ENCODE peak calls at places on chromosomes 12 and 14, in seven cellular contexts. One of them, this sample, is unnamed. For H3K4me1, the result is how much of the 10 kb centered on the place peaks cover.

GRCh38 chr14:55446127-55446736 is 5.8 kb upstream of the TBPL2 start:
- DNase-seq in neuronal stem cell: peak
- DNase-seq in IMR-90: peak
- DNase-seq in mesendoderm: peak
- DNase-seq in H1: no peak
- DNase-seq in trophoblast cell: peak
- DNase-seq in H9: peak
- DNase-seq in this sample: peak

GRCh38 chr12:88922816-88923215 is 342.5 kb upstream of the KITLG start:
- DNase-seq in H9: no peak
- DNase-seq in IMR-90: peak
- DNase-seq in mesendoderm: no peak
- DNase-seq in neuronal stem cell: no peak
- DNase-seq in trophoblast cell: no peak
- DNase-seq in H1: no peak
- DNase-seq in this sample: no peak

GRCh38 chr12:93686572-93687365 is 9.6 kb downstream of the CRADD start:
- DNase-seq in H1: no peak
- DNase-seq in H9: no peak
- DNase-seq in IMR-90: no peak
- DNase-seq in trophoblast cell: no peak
- DNase-seq in mesendoderm: no peak
- DNase-seq in neuronal stem cell: no peak
- DNase-seq in this sample: no peak

GRCh38 chr12:21828111-21828775 is 53.7 kb upstream of the KCNJ8 start:
- DNase-seq in trophoblast cell: no peak
- DNase-seq in IMR-90: peak
- DNase-seq in H9: no peak
- DNase-seq in mesendoderm: no peak
- DNase-seq in neuronal stem cell: no peak
- DNase-seq in H1: no peak
- DNase-seq in this sample: no peak

GRCh38 chr12:82963961-82964360 is 277.3 kb downstream of the TMTC2 start:
- DNase-seq in neuronal stem cell: no peak
- DNase-seq in H9: no peak
- DNase-seq in mesendoderm: peak
- DNase-seq in trophoblast cell: no peak
- DNase-seq in IMR-90: no peak
- DNase-seq in H1: no peak
- DNase-seq in this sample: no peak

GRCh38 chr14:72700338-72701231 is 193.3 kb downstream of the DPF3 start:
- DNase-seq in neuronal stem cell: no peak
- DNase-seq in H1: no peak
- DNase-seq in trophoblast cell: no peak
- DNase-seq in IMR-90: peak
- DNase-seq in mesendoderm: no peak
- DNase-seq in H9: no peak
- DNase-seq in this sample: no peak

GRCh38 chr12:94674835-94675234 is 24.5 kb upstream of the TMCC3 start:
- DNase-seq in mesendoderm: no peak
- DNase-seq in neuronal stem cell: no peak
- DNase-seq in trophoblast cell: no peak
- DNase-seq in H1: no peak
- DNase-seq in H9: no peak
- DNase-seq in IMR-90: no peak
- DNase-seq in this sample: no peak

GRCh38 chr12:101966496-101966895 is 89.1 kb downstream of the DRAM1 start:
- DNase-seq in mesendoderm: no peak
- DNase-seq in trophoblast cell: no peak
- DNase-seq in H9: no peak
- DNase-seq in H1: no peak
- DNase-seq in IMR-90: no peak
- DNase-seq in neuronal stem cell: no peak
- DNase-seq in this sample: no peak

GRCh38 chr12:1796515-1797010 is 23.8 kb upstream of the LRTM2 start:
- DNase-seq in trophoblast cell: no peak
- DNase-seq in mesendoderm: peak
- DNase-seq in H1: no peak
- DNase-seq in IMR-90: no peak
- DNase-seq in H9: peak
- DNase-seq in neuronal stem cell: no peak
- DNase-seq in this sample: no peak

GRCh38 chr12:85835810-85836715 is at the start of gene RASSF9:
- DNase-seq in neuronal stem cell: no peak
- DNase-seq in IMR-90: peak
- DNase-seq in H9: peak
- DNase-seq in trophoblast cell: no peak
- DNase-seq in mesendoderm: peak
- DNase-seq in H1: no peak
- DNase-seq in this sample: peak

GRCh38 chr14:104429291-104429861 is 150.2 kb upstream of the C14orf180 start:
- DNase-seq in trophoblast cell: no peak
- DNase-seq in H1: no peak
- DNase-seq in neuronal stem cell: no peak
- DNase-seq in mesendoderm: no peak
- DNase-seq in IMR-90: no peak
- DNase-seq in H9: peak
- DNase-seq in this sample: no peak

GRCh38 chr12:1530592-1531159 is 63.7 kb downstream of the FBXL14 start:
- DNase-seq in neuronal stem cell: no peak
- DNase-seq in H9: peak
- DNase-seq in trophoblast cell: no peak
- DNase-seq in H1: no peak
- DNase-seq in IMR-90: no peak
- DNase-seq in mesendoderm: no peak
- DNase-seq in this sample: no peak

GRCh38 chr12:92036771-92037453 is 108.7 kb downstream of the BTG1 start:
- DNase-seq in mesendoderm: no peak
- DNase-seq in H9: no peak
- DNase-seq in trophoblast cell: no peak
- DNase-seq in neuronal stem cell: no peak
- DNase-seq in H1: no peak
- DNase-seq in IMR-90: peak
- DNase-seq in this sample: peak

GRCh38 chr14:28609228-28609828 is 157.3 kb upstream of the FOXG1 start:
- DNase-seq in neuronal stem cell: peak
- DNase-seq in H9: peak
- DNase-seq in mesendoderm: peak
- DNase-seq in IMR-90: peak
- DNase-seq in H1: peak
- DNase-seq in trophoblast cell: peak
- DNase-seq in this sample: peak

GRCh38 chr14:91778217-91778616 is 46.3 kb upstream of the CATSPERB start:
- DNase-seq in trophoblast cell: no peak
- DNase-seq in IMR-90: peak
- DNase-seq in H9: no peak
- DNase-seq in H1: no peak
- DNase-seq in neuronal stem cell: no peak
- DNase-seq in mesendoderm: no peak
- DNase-seq in this sample: no peak

GRCh38 chr12:95197636-95198035 is 19.6 kb downstream of the FGD6 start:
- DNase-seq in trophoblast cell: no peak
- DNase-seq in H1: no peak
- DNase-seq in IMR-90: no peak
- DNase-seq in neuronal stem cell: no peak
- DNase-seq in H9: no peak
- DNase-seq in mesendoderm: no peak
- DNase-seq in this sample: no peak

GRCh38 chr12:25590021-25590721 is 37.1 kb upstream of the LMNTD1 start:
- DNase-seq in mesendoderm: no peak
- DNase-seq in neuronal stem cell: no peak
- DNase-seq in trophoblast cell: no peak
- DNase-seq in H9: no peak
- DNase-seq in H1: no peak
- DNase-seq in IMR-90: no peak
- DNase-seq in this sample: no peak

GRCh38 chr12:25797335-25797863 is 161.1 kb upstream of the RASSF8 start:
- DNase-seq in mesendoderm: no peak
- DNase-seq in trophoblast cell: no peak
- DNase-seq in H1: no peak
- DNase-seq in neuronal stem cell: no peak
- DNase-seq in H9: no peak
- DNase-seq in IMR-90: no peak
- DNase-seq in this sample: no peak

GRCh38 chr12:104243551-104243950 is 28.0 kb downstream of the TXNRD1 start:
- DNase-seq in mesendoderm: no peak
- DNase-seq in IMR-90: no peak
- DNase-seq in neuronal stem cell: no peak
- DNase-seq in trophoblast cell: no peak
- DNase-seq in H9: no peak
- DNase-seq in H1: no peak
- DNase-seq in this sample: no peak

GRCh38 chr14:77055981-77056380 is 27.5 kb upstream of the IRF2BPL start:
- DNase-seq in H1: no peak
- DNase-seq in trophoblast cell: no peak
- DNase-seq in H9: no peak
- DNase-seq in IMR-90: no peak
- DNase-seq in mesendoderm: no peak
- DNase-seq in neuronal stem cell: no peak
- DNase-seq in this sample: no peak

GRCh38 chr14:99179506-99179905 is 92.5 kb downstream of the BCL11B start:
- DNase-seq in H1: no peak
- DNase-seq in IMR-90: no peak
- DNase-seq in mesendoderm: no peak
- DNase-seq in trophoblast cell: no peak
- DNase-seq in neuronal stem cell: no peak
- DNase-seq in H9: no peak
- DNase-seq in this sample: no peak

GRCh38 chr14:106530423-106531107 is 1004.2 kb downstream of the TMEM121 start:
- DNase-seq in mesendoderm: peak
- DNase-seq in trophoblast cell: no peak
- DNase-seq in IMR-90: no peak
- DNase-seq in neuronal stem cell: no peak
- DNase-seq in H9: no peak
- DNase-seq in H1: no peak
- DNase-seq in this sample: no peak

GRCh38 chr14:106528717-106529116 is 1002.3 kb downstream of the TMEM121 start:
- DNase-seq in H1: no peak
- DNase-seq in trophoblast cell: no peak
- DNase-seq in H9: no peak
- DNase-seq in mesendoderm: peak
- DNase-seq in neuronal stem cell: no peak
- DNase-seq in IMR-90: no peak
- DNase-seq in this sample: no peak

DNA sequence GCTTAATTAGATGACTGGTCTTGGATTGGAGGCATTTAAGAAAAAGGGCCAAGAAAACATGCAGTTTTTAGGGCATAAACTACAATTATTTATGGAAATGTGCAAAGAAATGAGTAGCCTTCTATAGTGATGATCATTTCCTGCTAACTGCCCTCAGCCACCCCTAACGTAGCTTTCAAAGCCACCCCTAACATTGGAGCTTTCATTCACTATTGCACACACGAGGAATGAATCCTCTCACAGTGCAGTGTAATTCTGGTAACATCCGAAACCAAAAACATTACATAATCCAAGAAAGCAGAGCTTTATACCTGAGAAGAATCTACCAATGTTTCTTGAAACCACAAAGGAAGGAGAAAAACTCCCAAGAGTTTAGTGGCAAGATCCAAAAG is 1003.6 kb downstream of the TMEM121 start:
- DNase-seq in H1: no peak
- DNase-seq in mesendoderm: no peak
- DNase-seq in IMR-90: no peak
- DNase-seq in neuronal stem cell: no peak
- DNase-seq in H9: no peak
- DNase-seq in trophoblast cell: no peak
- DNase-seq in this sample: no peak
- H3K4me1 ChIP-seq in H1: under half
- H3K4me1 ChIP-seq in mesendoderm: under half
- H3K4me1 ChIP-seq in IMR-90: under half
- H3K4me1 ChIP-seq in neuronal stem cell: under half
- H3K4me1 ChIP-seq in H9: under half
- H3K4me1 ChIP-seq in trophoblast cell: under half
- H3K4me1 ChIP-seq in this sample: under half

DNA sequence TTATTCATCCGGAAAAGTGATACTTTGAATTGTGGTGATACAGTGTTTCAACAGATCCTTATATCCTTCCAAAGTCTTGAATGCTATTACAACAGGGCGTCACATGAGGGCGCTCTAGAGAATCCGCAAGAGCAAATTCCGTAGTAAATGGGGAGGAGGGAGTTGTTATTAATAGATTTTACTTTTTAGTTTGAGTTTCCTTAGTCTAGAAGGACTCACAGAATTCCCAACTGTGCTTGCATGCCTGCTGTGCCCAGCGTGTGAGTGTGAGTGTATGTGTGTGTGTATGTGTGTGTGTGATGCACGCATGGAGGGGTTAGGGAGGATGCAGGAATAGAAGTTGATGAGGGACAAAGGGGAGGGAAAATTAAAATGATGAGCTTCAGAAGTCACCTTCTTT is 375.3 kb downstream of the C12orf75 start:
- DNase-seq in H9: peak
- DNase-seq in IMR-90: peak
- DNase-seq in neuronal stem cell: peak
- DNase-seq in trophoblast cell: no peak
- DNase-seq in H1: no peak
- DNase-seq in mesendoderm: peak
- DNase-seq in this sample: peak
- H2BK120ac ChIP-seq in H9: no peak
- H2BK120ac ChIP-seq in IMR-90: peak
- H2BK120ac ChIP-seq in neuronal stem cell: no peak
- H2BK120ac ChIP-seq in trophoblast cell: peak
- H2BK120ac ChIP-seq in H1: no peak
- H2BK120ac ChIP-seq in mesendoderm: no peak
- H2BK120ac ChIP-seq in this sample: no peak

GRCh38 chr12:6426882-6427671 is 17.7 kb upstream of the CD27 start:
- DNase-seq in mesendoderm: no peak
- DNase-seq in trophoblast cell: no peak
- DNase-seq in H9: no peak
- DNase-seq in H1: no peak
- DNase-seq in neuronal stem cell: no peak
- DNase-seq in IMR-90: no peak
- DNase-seq in this sample: no peak
- H3K4me1 ChIP-seq in mesendoderm: under half
- H3K4me1 ChIP-seq in trophoblast cell: under half
- H3K4me1 ChIP-seq in H9: under half
- H3K4me1 ChIP-seq in H1: under half
- H3K4me1 ChIP-seq in neuronal stem cell: under half
- H3K4me1 ChIP-seq in IMR-90: under half
- H3K4me1 ChIP-seq in this sample: under half

DNA sequence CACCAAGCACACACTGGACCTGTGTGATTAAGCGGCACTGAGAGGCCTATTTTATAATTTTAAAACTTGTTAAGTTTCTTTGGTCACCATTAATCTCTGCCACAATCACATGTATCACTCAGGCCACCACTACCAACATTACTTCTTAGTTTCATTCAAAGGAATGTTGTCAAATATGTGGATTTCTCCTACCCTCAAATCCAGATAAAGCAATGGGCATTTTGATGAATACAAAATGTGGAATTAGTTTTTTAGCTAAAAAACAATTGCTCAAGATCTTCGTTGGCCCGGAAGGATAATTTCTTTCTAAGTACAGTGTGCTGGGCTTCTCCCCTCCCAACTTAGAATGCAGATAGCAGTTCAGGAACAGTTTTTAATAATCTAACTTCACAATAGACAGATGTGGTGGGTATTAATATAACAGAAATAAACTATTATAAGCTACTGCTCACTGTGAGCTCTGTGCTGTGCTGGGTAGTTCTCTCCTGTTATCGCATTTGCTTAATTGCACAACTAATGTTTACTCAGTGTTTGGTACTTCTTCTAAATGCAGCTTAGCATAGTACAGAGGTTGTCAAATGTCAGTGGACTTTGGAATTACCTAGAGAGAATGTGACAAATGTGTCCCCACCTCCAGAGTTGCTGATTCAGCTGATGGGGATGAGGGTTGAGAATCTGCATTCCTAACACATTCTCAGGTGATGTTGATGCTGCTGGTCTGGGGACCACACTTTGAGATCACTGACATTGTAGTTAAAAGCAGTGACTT is 266.7 kb upstream of the AMIGO2 start:
- DNase-seq in neuronal stem cell: no peak
- DNase-seq in mesendoderm: peak
- DNase-seq in IMR-90: no peak
- DNase-seq in trophoblast cell: peak
- DNase-seq in H9: no peak
- DNase-seq in H1: no peak
- DNase-seq in this sample: no peak
- H2BK120ac ChIP-seq in neuronal stem cell: no peak
- H2BK120ac ChIP-seq in mesendoderm: no peak
- H2BK120ac ChIP-seq in IMR-90: no peak
- H2BK120ac ChIP-seq in trophoblast cell: no peak
- H2BK120ac ChIP-seq in H9: no peak
- H2BK120ac ChIP-seq in H1: no peak
- H2BK120ac ChIP-seq in this sample: no peak